ENCODE peak calls at places on chromosome 7, in six cellular contexts. One of them, this sample, is unnamed.

GRCh38 chr7:111735661-111736323 is 173.5 kb upstream of the IMMP2L start:
- ATAC-seq in activated CD4-positive, alpha-beta T cell treated with anti-CD3 and anti-CD28 coated beads for 36 hours: peak; percentile 44
- ATAC-seq in K562: peak; percentile 81
- ATAC-seq in pancreas: peak; percentile 84
- ATAC-seq in activated CD8-positive, alpha-beta T cell treated with anti-CD3 and anti-CD28 coated beads, Interleukin-2, amount 10 ng/mL, durations not matched to agents 7 days and 5 days: no peak
- ATAC-seq in central memory CD8-positive, alpha-beta T cell: peak; percentile 40
- ATAC-seq in this sample: peak; percentile 72

GRCh38 chr7:131959106-131959812 is 402.8 kb upstream of the PODXL start:
- ATAC-seq in activated CD4-positive, alpha-beta T cell treated with anti-CD3 and anti-CD28 coated beads for 36 hours: no peak
- ATAC-seq in K562: no peak
- ATAC-seq in pancreas: no peak
- ATAC-seq in activated CD8-positive, alpha-beta T cell treated with anti-CD3 and anti-CD28 coated beads, Interleukin-2, amount 10 ng/mL, durations not matched to agents 7 days and 5 days: no peak
- ATAC-seq in central memory CD8-positive, alpha-beta T cell: no peak
- ATAC-seq in this sample: no peak

GRCh38 chr7:4245866-4246470 is 436.1 kb upstream of the FOXK1 start:
- ATAC-seq in activated CD4-positive, alpha-beta T cell treated with anti-CD3 and anti-CD28 coated beads for 36 hours: no peak
- ATAC-seq in K562: no peak
- ATAC-seq in pancreas: no peak
- ATAC-seq in activated CD8-positive, alpha-beta T cell treated with anti-CD3 and anti-CD28 coated beads, Interleukin-2, amount 10 ng/mL, durations not matched to agents 7 days and 5 days: no peak
- ATAC-seq in central memory CD8-positive, alpha-beta T cell: no peak
- ATAC-seq in this sample: no peak

GRCh38 chr7:43625453-43625852 is 42.5 kb downstream of the STK17A start:
- ATAC-seq in activated CD4-positive, alpha-beta T cell treated with anti-CD3 and anti-CD28 coated beads for 36 hours: peak; percentile 62
- ATAC-seq in K562: no peak
- ATAC-seq in pancreas: peak; percentile 53
- ATAC-seq in activated CD8-positive, alpha-beta T cell treated with anti-CD3 and anti-CD28 coated beads, Interleukin-2, amount 10 ng/mL, durations not matched to agents 7 days and 5 days: peak; percentile 81
- ATAC-seq in central memory CD8-positive, alpha-beta T cell: peak; percentile 94
- ATAC-seq in this sample: peak; percentile 48

GRCh38 chr7:95723583-95724180 is 48.7 kb upstream of the DYNC1I1 start:
- ATAC-seq in activated CD4-positive, alpha-beta T cell treated with anti-CD3 and anti-CD28 coated beads for 36 hours: no peak
- ATAC-seq in K562: peak; percentile 82
- ATAC-seq in pancreas: peak; percentile 93
- ATAC-seq in activated CD8-positive, alpha-beta T cell treated with anti-CD3 and anti-CD28 coated beads, Interleukin-2, amount 10 ng/mL, durations not matched to agents 7 days and 5 days: no peak
- ATAC-seq in central memory CD8-positive, alpha-beta T cell: no peak
- ATAC-seq in this sample: peak; percentile 57

GRCh38 chr7:55161154-55161687 is 142.4 kb downstream of the EGFR start:
- ATAC-seq in activated CD4-positive, alpha-beta T cell treated with anti-CD3 and anti-CD28 coated beads for 36 hours: no peak
- ATAC-seq in K562: no peak
- ATAC-seq in pancreas: no peak
- ATAC-seq in activated CD8-positive, alpha-beta T cell treated with anti-CD3 and anti-CD28 coated beads, Interleukin-2, amount 10 ng/mL, durations not matched to agents 7 days and 5 days: no peak
- ATAC-seq in central memory CD8-positive, alpha-beta T cell: no peak
- ATAC-seq in this sample: no peak

GRCh38 chr7:29422829-29423228 is 140.8 kb upstream of the PRR15 start:
- ATAC-seq in activated CD4-positive, alpha-beta T cell treated with anti-CD3 and anti-CD28 coated beads for 36 hours: no peak
- ATAC-seq in K562: no peak
- ATAC-seq in pancreas: no peak
- ATAC-seq in activated CD8-positive, alpha-beta T cell treated with anti-CD3 and anti-CD28 coated beads, Interleukin-2, amount 10 ng/mL, durations not matched to agents 7 days and 5 days: no peak
- ATAC-seq in central memory CD8-positive, alpha-beta T cell: no peak
- ATAC-seq in this sample: no peak

GRCh38 chr7:36863901-36864701 is 139.8 kb upstream of the AOAH start:
- ATAC-seq in activated CD4-positive, alpha-beta T cell treated with anti-CD3 and anti-CD28 coated beads for 36 hours: peak; percentile 16
- ATAC-seq in K562: no peak
- ATAC-seq in pancreas: peak; percentile 39
- ATAC-seq in activated CD8-positive, alpha-beta T cell treated with anti-CD3 and anti-CD28 coated beads, Interleukin-2, amount 10 ng/mL, durations not matched to agents 7 days and 5 days: peak; percentile 42
- ATAC-seq in central memory CD8-positive, alpha-beta T cell: peak; percentile 70
- ATAC-seq in this sample: no peak

GRCh38 chr7:99368750-99369389 is 5.7 kb upstream of the ARPC1B start:
- ATAC-seq in activated CD4-positive, alpha-beta T cell treated with anti-CD3 and anti-CD28 coated beads for 36 hours: no peak
- ATAC-seq in K562: no peak
- ATAC-seq in pancreas: no peak
- ATAC-seq in activated CD8-positive, alpha-beta T cell treated with anti-CD3 and anti-CD28 coated beads, Interleukin-2, amount 10 ng/mL, durations not matched to agents 7 days and 5 days: no peak
- ATAC-seq in central memory CD8-positive, alpha-beta T cell: no peak
- ATAC-seq in this sample: peak; percentile 66

GRCh38 chr7:6442114-6442513 is 5.6 kb downstream of the DAGLB start:
- ATAC-seq in activated CD4-positive, alpha-beta T cell treated with anti-CD3 and anti-CD28 coated beads for 36 hours: peak; percentile 14
- ATAC-seq in K562: no peak
- ATAC-seq in pancreas: no peak
- ATAC-seq in activated CD8-positive, alpha-beta T cell treated with anti-CD3 and anti-CD28 coated beads, Interleukin-2, amount 10 ng/mL, durations not matched to agents 7 days and 5 days: peak; percentile 22
- ATAC-seq in central memory CD8-positive, alpha-beta T cell: no peak
- ATAC-seq in this sample: no peak

GRCh38 chr7:102185796-102186195 is 100.9 kb upstream of the SH2B2 start:
- ATAC-seq in activated CD4-positive, alpha-beta T cell treated with anti-CD3 and anti-CD28 coated beads for 36 hours: no peak
- ATAC-seq in K562: no peak
- ATAC-seq in pancreas: no peak
- ATAC-seq in activated CD8-positive, alpha-beta T cell treated with anti-CD3 and anti-CD28 coated beads, Interleukin-2, amount 10 ng/mL, durations not matched to agents 7 days and 5 days: no peak
- ATAC-seq in central memory CD8-positive, alpha-beta T cell: no peak
- ATAC-seq in this sample: no peak

GRCh38 chr7:119868387-119868786 is 404.6 kb upstream of the KCND2 start:
- ATAC-seq in activated CD4-positive, alpha-beta T cell treated with anti-CD3 and anti-CD28 coated beads for 36 hours: no peak
- ATAC-seq in K562: no peak
- ATAC-seq in pancreas: no peak
- ATAC-seq in activated CD8-positive, alpha-beta T cell treated with anti-CD3 and anti-CD28 coated beads, Interleukin-2, amount 10 ng/mL, durations not matched to agents 7 days and 5 days: no peak
- ATAC-seq in central memory CD8-positive, alpha-beta T cell: no peak
- ATAC-seq in this sample: no peak

GRCh38 chr7:30321089-30321991 is 36.9 kb downstream of the ZNRF2 start:
- ATAC-seq in activated CD4-positive, alpha-beta T cell treated with anti-CD3 and anti-CD28 coated beads for 36 hours: no peak
- ATAC-seq in K562: peak; percentile 39
- ATAC-seq in pancreas: no peak
- ATAC-seq in activated CD8-positive, alpha-beta T cell treated with anti-CD3 and anti-CD28 coated beads, Interleukin-2, amount 10 ng/mL, durations not matched to agents 7 days and 5 days: peak; percentile 46
- ATAC-seq in central memory CD8-positive, alpha-beta T cell: peak; percentile 48
- ATAC-seq in this sample: no peak

GRCh38 chr7:150945853-150946825 is 32.0 kb downstream of the KCNH2 start:
- ATAC-seq in activated CD4-positive, alpha-beta T cell treated with anti-CD3 and anti-CD28 coated beads for 36 hours: no peak
- ATAC-seq in K562: no peak
- ATAC-seq in pancreas: peak; percentile 77
- ATAC-seq in activated CD8-positive, alpha-beta T cell treated with anti-CD3 and anti-CD28 coated beads, Interleukin-2, amount 10 ng/mL, durations not matched to agents 7 days and 5 days: no peak
- ATAC-seq in central memory CD8-positive, alpha-beta T cell: no peak
- ATAC-seq in this sample: no peak

GRCh38 chr7:94975316-94975715 is 67.9 kb downstream of the PPP1R9A start:
- ATAC-seq in activated CD4-positive, alpha-beta T cell treated with anti-CD3 and anti-CD28 coated beads for 36 hours: no peak
- ATAC-seq in K562: no peak
- ATAC-seq in pancreas: peak; percentile 23
- ATAC-seq in activated CD8-positive, alpha-beta T cell treated with anti-CD3 and anti-CD28 coated beads, Interleukin-2, amount 10 ng/mL, durations not matched to agents 7 days and 5 days: no peak
- ATAC-seq in central memory CD8-positive, alpha-beta T cell: no peak
- ATAC-seq in this sample: no peak

GRCh38 chr7:45003789-45004188 is 3.8 kb downstream of the CCM2 start:
- ATAC-seq in activated CD4-positive, alpha-beta T cell treated with anti-CD3 and anti-CD28 coated beads for 36 hours: no peak
- ATAC-seq in K562: no peak
- ATAC-seq in pancreas: no peak
- ATAC-seq in activated CD8-positive, alpha-beta T cell treated with anti-CD3 and anti-CD28 coated beads, Interleukin-2, amount 10 ng/mL, durations not matched to agents 7 days and 5 days: no peak
- ATAC-seq in central memory CD8-positive, alpha-beta T cell: no peak
- ATAC-seq in this sample: no peak

GRCh38 chr7:34396437-34397064 is 261.5 kb upstream of the NPSR1 start:
- ATAC-seq in activated CD4-positive, alpha-beta T cell treated with anti-CD3 and anti-CD28 coated beads for 36 hours: no peak
- ATAC-seq in K562: no peak
- ATAC-seq in pancreas: no peak
- ATAC-seq in activated CD8-positive, alpha-beta T cell treated with anti-CD3 and anti-CD28 coated beads, Interleukin-2, amount 10 ng/mL, durations not matched to agents 7 days and 5 days: no peak
- ATAC-seq in central memory CD8-positive, alpha-beta T cell: no peak
- ATAC-seq in this sample: no peak

GRCh38 chr7:32670105-32670504 is 174.8 kb downstream of the AVL9 start:
- ATAC-seq in activated CD4-positive, alpha-beta T cell treated with anti-CD3 and anti-CD28 coated beads for 36 hours: no peak
- ATAC-seq in K562: peak; percentile 50
- ATAC-seq in pancreas: peak; percentile 64
- ATAC-seq in activated CD8-positive, alpha-beta T cell treated with anti-CD3 and anti-CD28 coated beads, Interleukin-2, amount 10 ng/mL, durations not matched to agents 7 days and 5 days: no peak
- ATAC-seq in central memory CD8-positive, alpha-beta T cell: no peak
- ATAC-seq in this sample: no peak

GRCh38 chr7:157660971-157661610 is 324.3 kb downstream of the DNAJB6 start:
- ATAC-seq in activated CD4-positive, alpha-beta T cell treated with anti-CD3 and anti-CD28 coated beads for 36 hours: no peak
- ATAC-seq in K562: no peak
- ATAC-seq in pancreas: no peak
- ATAC-seq in activated CD8-positive, alpha-beta T cell treated with anti-CD3 and anti-CD28 coated beads, Interleukin-2, amount 10 ng/mL, durations not matched to agents 7 days and 5 days: no peak
- ATAC-seq in central memory CD8-positive, alpha-beta T cell: no peak
- ATAC-seq in this sample: no peak

GRCh38 chr7:13848576-13849527 is 140.6 kb downstream of the ETV1 start:
- ATAC-seq in activated CD4-positive, alpha-beta T cell treated with anti-CD3 and anti-CD28 coated beads for 36 hours: no peak
- ATAC-seq in K562: peak; percentile 31
- ATAC-seq in pancreas: no peak
- ATAC-seq in activated CD8-positive, alpha-beta T cell treated with anti-CD3 and anti-CD28 coated beads, Interleukin-2, amount 10 ng/mL, durations not matched to agents 7 days and 5 days: no peak
- ATAC-seq in central memory CD8-positive, alpha-beta T cell: no peak
- ATAC-seq in this sample: no peak

GRCh38 chr7:7581531-7582179 is 15.0 kb downstream of the MIOS start:
- ATAC-seq in activated CD4-positive, alpha-beta T cell treated with anti-CD3 and anti-CD28 coated beads for 36 hours: no peak
- ATAC-seq in K562: no peak
- ATAC-seq in pancreas: no peak
- ATAC-seq in activated CD8-positive, alpha-beta T cell treated with anti-CD3 and anti-CD28 coated beads, Interleukin-2, amount 10 ng/mL, durations not matched to agents 7 days and 5 days: no peak
- ATAC-seq in central memory CD8-positive, alpha-beta T cell: no peak
- ATAC-seq in this sample: no peak

GRCh38 chr7:137655804-137656203 is 191.0 kb downstream of the DGKI start:
- ATAC-seq in activated CD4-positive, alpha-beta T cell treated with anti-CD3 and anti-CD28 coated beads for 36 hours: no peak
- ATAC-seq in K562: peak; percentile 31
- ATAC-seq in pancreas: no peak
- ATAC-seq in activated CD8-positive, alpha-beta T cell treated with anti-CD3 and anti-CD28 coated beads, Interleukin-2, amount 10 ng/mL, durations not matched to agents 7 days and 5 days: no peak
- ATAC-seq in central memory CD8-positive, alpha-beta T cell: no peak
- ATAC-seq in this sample: no peak

This sample was measured in esophagus mucosa.